ENCODE peak calls at places on chromosomes 6 and 20, in six cellular contexts. S is A549, K is H1, J is GM12878, E is HCT116, V is HepG2. R is an unnamed sample.

GRCh38 chr6:13194852-13195251 is 133.5 kb downstream of the TBC1D7 start:
- DNase-seq in E (peak), J (no peak), S (peak), K (peak), V (peak), R (peak)

GRCh38 chr20:36339646-36340592 is 33.8 kb downstream of the DLGAP4 start:
- DNase-seq in S (no peak), E (no peak), J (no peak), V (no peak), K (no peak), R (no peak)

GRCh38 chr20:15176929-15177328 is 839.5 kb upstream of the FLRT3 start:
- DNase-seq in S (no peak), K (no peak), E (no peak), J (no peak), V (no peak), R (no peak)

GRCh38 chr6:32439708-32440214 is at the start of gene HLA-DRA:
- DNase-seq in J (peak), S (peak), E (peak), V (peak), K (no peak), R (peak)

GRCh38 chr20:61963149-61963548 is 102.5 kb downstream of the TAF4 start:
- DNase-seq in S (no peak), K (no peak), E (no peak), J (no peak), V (no peak), R (no peak)

GRCh38 chr6:44787254-44787844 is 399.8 kb downstream of the CDC5L start:
- DNase-seq in K (no peak), E (no peak), S (no peak), V (no peak), J (no peak), R (no peak)

GRCh38 chr6:105806486-105806920 is 279.6 kb upstream of the PRDM1 start:
- DNase-seq in V (no peak), S (peak), E (no peak), K (no peak), J (no peak), R (peak)

GRCh38 chr20:5996765-5997164 is 46.3 kb downstream of the MCM8 start:
- DNase-seq in E (no peak), K (no peak), V (no peak), S (peak), J (peak), R (no peak)

GRCh38 chr6:106192824-106193223 is 106.7 kb downstream of the PRDM1 start:
- DNase-seq in S (no peak), K (no peak), V (no peak), E (peak), J (no peak), R (peak)

GRCh38 chr6:43271103-43271815 is 26.8 kb upstream of the SLC22A7 start:
- DNase-seq in J (peak), E (no peak), S (no peak), V (no peak), K (no peak), R (no peak)

GRCh38 chr6:71979911-71980310 is 93.6 kb downstream of the RIMS1 start:
- DNase-seq in J (no peak), V (no peak), E (no peak), K (no peak), S (no peak), R (peak)

GRCh38 chr20:41003143-41003932 is 25.3 kb upstream of the TOP1 start:
- DNase-seq in K (peak), E (peak), S (peak), J (no peak), V (peak), R (peak)

GRCh38 chr20:46558511-46558959 is 8.1 kb upstream of the OCSTAMP start:
- DNase-seq in K (no peak), E (no peak), V (peak), J (no peak), S (peak), R (peak)

GRCh38 chr20:34065260-34065659 is 46.8 kb downstream of the EIF2S2 start:
- DNase-seq in J (no peak), K (no peak), E (no peak), V (no peak), S (peak), R (peak)

GRCh38 chr6:21639316-21639715 is 45.8 kb downstream of the SOX4 start:
- DNase-seq in J (no peak), S (no peak), K (no peak), V (no peak), E (no peak), R (no peak)

GRCh38 chr6:144816936-144817335 is 531.8 kb downstream of the UTRN start:
- DNase-seq in V (peak), K (no peak), S (no peak), E (no peak), J (no peak), R (no peak)

GRCh38 chr20:33859751-33860150 is 48.6 kb downstream of the CHMP4B start:
- DNase-seq in J (no peak), E (no peak), S (no peak), K (no peak), V (no peak), R (no peak)

GRCh38 chr6:111996159-111996558 is 57.7 kb upstream of the CCN6 start:
- DNase-seq in E (no peak), V (no peak), K (no peak), J (no peak), S (no peak), R (no peak)

GRCh38 chr6:93407186-93407585 is 12.2 kb downstream of the EPHA7 start:
- DNase-seq in S (no peak), V (no peak), K (no peak), J (no peak), E (no peak), R (no peak)

GRCh38 chr6:118580585-118581419 is 32.7 kb downstream of the PLN start:
- DNase-seq in S (peak), E (peak), J (no peak), K (peak), V (peak), R (peak)

GRCh38 chr20:4512891-4513550 is 208.7 kb upstream of the PRND start:
- DNase-seq in E (peak), S (peak), J (no peak), K (no peak), V (peak), R (peak)

GRCh38 chr6:3157151-3157933 is at the start of gene TUBB2A:
- DNase-seq in J (no peak), V (peak), S (peak), K (no peak), E (peak), R (peak)

GRCh38 chr6:132511159-132511835 is 1.6 kb downstream of the STX7 start:
- DNase-seq in J (no peak), V (peak), S (peak), E (no peak), K (no peak), R (no peak)

GRCh38 chr6:125477141-125477540 is 175.4 kb upstream of the HDDC2 start:
- DNase-seq in V (no peak), E (no peak), S (no peak), J (no peak), K (no peak), R (no peak)

GRCh38 chr20:41032243-41032642 is 3.6 kb downstream of the TOP1 start:
- DNase-seq in V (no peak), J (no peak), K (no peak), E (no peak), S (no peak), R (peak)

GRCh38 chr20:47725248-47725973 is 59.9 kb downstream of the SULF2 start:
- DNase-seq in E (peak), V (peak), S (peak), K (peak), J (peak), R (peak)

GRCh38 chr6:27144740-27145079 is 102.8 kb upstream of the PRSS16 start:
- DNase-seq in V (no peak), E (no peak), J (no peak), K (no peak), S (no peak), R (no peak)

GRCh38 chr6:13267142-13267621 is 61.2 kb downstream of the TBC1D7 start:
- DNase-seq in S (no peak), E (no peak), V (no peak), K (no peak), J (no peak), R (no peak)

GRCh38 chr6:67735623-67736022 is 899.5 kb upstream of the ADGRB3 start:
- DNase-seq in J (no peak), E (no peak), S (no peak), V (no peak), K (no peak), R (no peak)

GRCh38 chr6:165634486-165634885 is 28.6 kb downstream of the PDE10A start:
- DNase-seq in S (no peak), E (no peak), V (no peak), K (no peak), J (no peak), R (no peak)

GRCh38 chr6:106591111-106591825 is 38.0 kb downstream of the RTN4IP1 start:
- DNase-seq in S (peak), V (peak), E (no peak), J (no peak), K (no peak), R (peak)

GRCh38 chr20:63980317-63980805 is 571 bp upstream of the PRPF6 start:
- DNase-seq in V (peak), E (no peak), J (no peak), K (no peak), S (no peak), R (no peak)

GRCh38 chr6:4449409-4449808 is 314.0 kb upstream of the ECI2 start:
- DNase-seq in E (no peak), K (no peak), V (no peak), S (no peak), J (no peak), R (no peak)
- TF ChIP-seq RAD21 in E (no peak), K (no peak), V (no peak), S (no peak), J (no peak), R (no peak)

DNA sequence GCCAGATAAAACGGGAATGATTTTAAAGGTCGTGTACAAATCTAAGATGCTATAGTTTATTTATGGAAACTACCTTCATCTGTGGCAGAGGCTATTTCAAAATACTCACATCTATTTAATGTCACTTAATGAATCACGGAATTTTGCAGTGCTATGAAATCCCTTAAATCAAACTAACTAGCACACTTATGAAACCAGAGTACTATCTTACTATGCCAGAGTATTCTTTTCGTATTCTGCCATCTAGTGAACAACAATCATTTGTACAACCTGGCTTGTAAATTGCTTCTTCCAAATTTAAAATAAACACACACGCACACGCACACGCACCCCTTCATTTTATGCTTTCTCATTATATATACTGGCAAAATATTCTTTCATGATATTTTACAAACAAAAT is 78.0 kb upstream of the BMP5 start:
- DNase-seq in E (peak), V (peak), J (no peak), K (no peak), S (peak), R (peak)
- TF ChIP-seq RAD21 in E (peak), V (no peak), J (peak), K (peak), S (peak), R (peak)

DNA sequence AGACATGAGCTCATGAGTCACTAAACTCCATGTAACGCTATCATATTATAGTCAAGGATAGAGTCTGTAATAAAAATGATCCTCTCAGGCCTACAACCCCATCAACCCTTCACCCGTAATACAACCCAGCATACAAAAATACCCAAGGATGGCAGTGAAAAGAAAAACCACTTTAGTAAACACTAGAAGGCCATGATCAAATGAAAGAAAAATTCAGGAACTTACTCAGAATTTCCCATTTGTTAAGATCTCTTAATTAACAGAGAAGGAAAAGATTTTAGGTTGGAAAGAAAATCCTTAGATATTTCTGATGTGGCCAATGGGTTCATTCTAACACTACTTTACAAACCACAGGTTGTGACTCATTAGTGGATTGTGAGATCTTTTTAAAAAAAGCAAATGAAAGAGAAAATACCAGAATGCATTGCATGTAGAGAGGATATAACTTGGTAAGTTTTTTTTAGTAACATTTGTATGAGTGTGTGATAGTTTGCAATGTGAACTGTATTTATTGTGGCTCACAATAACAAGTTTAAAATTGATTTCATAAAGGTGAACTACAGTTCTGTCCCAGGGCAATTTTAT is 8.0 kb upstream of the UBE2J1 start:
- DNase-seq in E (no peak), V (no peak), J (no peak), S (no peak), K (no peak), R (peak)
- TF ChIP-seq RAD21 in E (no peak), V (no peak), J (no peak), S (no peak), K (no peak), R (no peak)

GRCh38 chr6:148564494-148564893 is 182.3 kb upstream of the UST start:
- DNase-seq in J (no peak), E (no peak), S (no peak), K (no peak), V (no peak), R (no peak)

GRCh38 chr6:148565321-148565926 is 181.4 kb upstream of the UST start:
- DNase-seq in V (no peak), J (no peak), S (no peak), K (no peak), E (no peak), R (no peak)

GRCh38 chr6:148566664-148567350 is 180.0 kb upstream of the UST start:
- DNase-seq in E (no peak), S (no peak), V (no peak), K (no peak), J (no peak), R (no peak)

GRCh38 chr6:148563066-148563465 is 183.8 kb upstream of the UST start:
- DNase-seq in S (no peak), V (peak), J (no peak), K (no peak), E (no peak), R (no peak)

GRCh38 chr6:148565931-148566663 is 180.7 kb upstream of the UST start:
- DNase-seq in E (peak), S (no peak), K (no peak), V (no peak), J (no peak), R (peak)
- TF ChIP-seq RAD21 in E (no peak), S (no peak), K (no peak), V (no peak), J (no peak), R (no peak)

DNA sequence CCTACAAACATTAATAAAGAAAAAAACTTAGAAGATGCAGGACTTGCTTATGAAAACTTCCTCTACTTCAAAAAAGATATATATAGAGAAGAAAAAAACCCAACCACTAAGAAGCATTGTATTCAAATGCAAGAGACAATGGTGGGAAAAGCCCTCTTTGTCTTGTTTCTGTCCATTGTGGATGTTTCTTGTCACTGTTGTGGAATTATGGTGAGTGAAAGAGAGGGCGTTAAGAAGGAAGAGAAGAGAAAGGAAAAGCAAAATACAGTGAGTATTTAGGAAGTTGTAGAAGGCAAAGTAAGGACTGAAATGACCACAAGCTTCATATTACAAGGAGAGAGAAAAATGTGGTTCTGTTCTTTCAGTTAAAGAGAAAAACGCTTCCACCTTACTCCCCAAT is 14.1 kb upstream of the THBD start:
- DNase-seq in E (no peak), V (no peak), J (no peak), S (no peak), K (no peak), R (no peak)
- TF ChIP-seq RAD21 in E (no peak), V (no peak), J (no peak), S (no peak), K (no peak), R (no peak)

GRCh38 chr6:152701081-152701862 is 3.6 kb downstream of the MYCT1 start:
- DNase-seq in E (no peak), J (no peak), V (no peak), S (no peak), K (no peak), R (peak)
- TF ChIP-seq RAD21 in E (peak), J (no peak), V (no peak), S (peak), K (peak), R (peak)

DNA sequence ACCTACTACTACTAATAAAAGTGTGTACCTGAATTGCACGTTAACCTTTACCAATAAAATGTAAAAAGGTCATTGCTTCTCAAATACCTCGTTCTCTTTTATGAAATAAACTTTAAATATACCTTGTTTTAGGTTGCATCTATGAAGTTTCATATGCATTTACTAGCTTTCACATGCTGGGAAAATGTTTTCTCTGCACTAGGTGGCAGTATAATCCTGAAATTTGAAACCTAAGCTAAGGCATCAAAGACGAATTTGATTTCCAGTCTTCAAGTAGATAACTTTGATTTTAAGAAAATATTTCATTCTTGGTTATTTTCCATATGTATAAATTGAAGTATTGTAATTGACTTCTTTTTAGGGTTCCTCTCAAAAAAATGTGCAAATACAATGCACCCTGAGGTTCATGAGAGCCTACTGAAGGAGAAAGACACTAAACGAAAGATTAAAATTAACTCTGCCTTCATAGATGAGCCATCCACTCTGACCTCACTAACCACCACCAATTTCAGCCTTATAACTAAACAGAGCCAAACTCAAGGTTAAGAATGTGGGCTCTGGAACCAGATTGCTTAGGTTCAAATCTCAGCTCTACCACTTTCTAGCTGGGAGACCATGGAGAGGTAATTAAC is 7.3 kb upstream of the COL9A1 start:
- DNase-seq in K (no peak), V (peak), S (peak), J (no peak), E (peak), R (peak)
- TF ChIP-seq RAD21 in K (peak), V (peak), S (peak), J (peak), E (peak), R (peak)